ENCODE peak calls at places on chromosome 2, in four cellular contexts. One of them, this sample, is unnamed. For H3K27me3 and H3K36me3, the result is how much of the 10 kb centered on the place peaks cover.

GRCh38 chr2:232816656-232817055 is 40.3 kb upstream of the KCNJ13 start:
- DNase-seq in pancreas: no peak
- DNase-seq in endodermal cell: no peak
- DNase-seq in cardiac muscle cell: no peak
- DNase-seq in this sample: no peak

GRCh38 chr2:20227894-20228505 is 3.1 kb upstream of the SDC1 start:
- DNase-seq in pancreas: no peak
- DNase-seq in cardiac muscle cell: no peak
- DNase-seq in endodermal cell: peak
- DNase-seq in this sample: peak

GRCh38 chr2:52960891-52961290 is 806.7 kb upstream of the CHAC2 start:
- DNase-seq in endodermal cell: no peak
- DNase-seq in pancreas: no peak
- DNase-seq in cardiac muscle cell: no peak
- DNase-seq in this sample: no peak

GRCh38 chr2:102615620-102616436 is 3.5 kb upstream of the SLC9A2 start:
- DNase-seq in pancreas: no peak
- DNase-seq in endodermal cell: peak
- DNase-seq in cardiac muscle cell: peak
- DNase-seq in this sample: peak

GRCh38 chr2:224072541-224073188 is 33.6 kb upstream of the SERPINE2 start:
- DNase-seq in pancreas: no peak
- DNase-seq in cardiac muscle cell: no peak
- DNase-seq in endodermal cell: no peak
- DNase-seq in this sample: no peak

GRCh38 chr2:227822416-227823003 is 8.9 kb downstream of the CCL20 start:
- DNase-seq in pancreas: no peak
- DNase-seq in cardiac muscle cell: no peak
- DNase-seq in endodermal cell: no peak
- DNase-seq in this sample: no peak

GRCh38 chr2:36137612-36138011 is 218.0 kb upstream of the CRIM1 start:
- DNase-seq in endodermal cell: no peak
- DNase-seq in pancreas: no peak
- DNase-seq in cardiac muscle cell: no peak
- DNase-seq in this sample: no peak

GRCh38 chr2:114108819-114109416 is 219.0 kb downstream of the ACTR3 start:
- DNase-seq in endodermal cell: peak
- DNase-seq in pancreas: no peak
- DNase-seq in cardiac muscle cell: peak
- DNase-seq in this sample: peak

GRCh38 chr2:101720732-101721131 is 23.2 kb downstream of the MAP4K4 start:
- DNase-seq in cardiac muscle cell: no peak
- DNase-seq in pancreas: no peak
- DNase-seq in endodermal cell: no peak
- DNase-seq in this sample: no peak

GRCh38 chr2:206062724-206063123 is 23.2 kb downstream of the INO80D start:
- DNase-seq in cardiac muscle cell: no peak
- DNase-seq in endodermal cell: no peak
- DNase-seq in pancreas: no peak
- DNase-seq in this sample: peak

GRCh38 chr2:27291865-27292264 is 9.6 kb downstream of the TRIM54 start:
- DNase-seq in cardiac muscle cell: peak
- DNase-seq in pancreas: no peak
- DNase-seq in endodermal cell: peak
- DNase-seq in this sample: peak

GRCh38 chr2:2260691-2261268 is 70.3 kb downstream of the MYT1L start:
- DNase-seq in pancreas: no peak
- DNase-seq in cardiac muscle cell: no peak
- DNase-seq in endodermal cell: no peak
- DNase-seq in this sample: peak

GRCh38 chr2:47897191-47897955 is 8.9 kb downstream of the FBXO11 start:
- DNase-seq in pancreas: no peak
- DNase-seq in endodermal cell: no peak
- DNase-seq in cardiac muscle cell: no peak
- DNase-seq in this sample: no peak

GRCh38 chr2:133143649-133144048 is 424.6 kb downstream of the NCKAP5 start:
- DNase-seq in pancreas: peak
- DNase-seq in endodermal cell: no peak
- DNase-seq in cardiac muscle cell: no peak
- DNase-seq in this sample: no peak

GRCh38 chr2:180742809-180743208 is 237.6 kb upstream of the UBE2E3 start:
- DNase-seq in pancreas: no peak
- DNase-seq in cardiac muscle cell: no peak
- DNase-seq in endodermal cell: no peak
- DNase-seq in this sample: no peak

GRCh38 chr2:219527472-219527871 is 13.2 kb downstream of the ASIC4 start:
- DNase-seq in endodermal cell: no peak
- DNase-seq in cardiac muscle cell: no peak
- DNase-seq in pancreas: no peak
- DNase-seq in this sample: no peak

GRCh38 chr2:219526320-219527075 is 12.2 kb downstream of the ASIC4 start:
- DNase-seq in pancreas: no peak
- DNase-seq in endodermal cell: no peak
- DNase-seq in cardiac muscle cell: no peak
- DNase-seq in this sample: no peak

GRCh38 chr2:219524817-219525216 is 10.5 kb downstream of the ASIC4 start:
- DNase-seq in endodermal cell: no peak
- DNase-seq in pancreas: no peak
- DNase-seq in cardiac muscle cell: no peak
- DNase-seq in this sample: no peak

GRCh38 chr2:219525533-219526232 is 11.4 kb downstream of the ASIC4 start:
- DNase-seq in pancreas: no peak
- DNase-seq in cardiac muscle cell: peak
- DNase-seq in endodermal cell: peak
- DNase-seq in this sample: peak

DNA sequence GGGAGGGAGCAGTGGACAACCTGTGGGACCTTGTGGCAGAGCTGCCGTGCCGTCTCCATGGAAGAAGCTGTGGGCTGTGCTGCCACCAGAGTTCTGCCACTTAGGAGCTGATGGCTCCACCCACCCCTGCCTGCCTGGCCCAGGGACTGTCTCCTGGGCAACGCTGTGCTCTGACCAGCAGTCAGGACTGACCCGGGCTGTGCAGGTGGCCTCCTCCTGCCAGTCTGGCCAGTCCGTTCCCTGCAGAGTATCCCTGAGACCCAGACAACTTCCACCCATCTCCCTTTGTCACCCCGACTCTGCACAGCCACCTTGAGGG is 12.8 kb downstream of the ASIC4 start:
- DNase-seq in pancreas: peak
- DNase-seq in endodermal cell: no peak
- DNase-seq in cardiac muscle cell: peak
- DNase-seq in this sample: no peak
- H3K4me3 ChIP-seq in pancreas: no peak
- H3K4me3 ChIP-seq in endodermal cell: no peak
- H3K4me3 ChIP-seq in cardiac muscle cell: no peak
- H3K4me3 ChIP-seq in this sample: no peak

DNA sequence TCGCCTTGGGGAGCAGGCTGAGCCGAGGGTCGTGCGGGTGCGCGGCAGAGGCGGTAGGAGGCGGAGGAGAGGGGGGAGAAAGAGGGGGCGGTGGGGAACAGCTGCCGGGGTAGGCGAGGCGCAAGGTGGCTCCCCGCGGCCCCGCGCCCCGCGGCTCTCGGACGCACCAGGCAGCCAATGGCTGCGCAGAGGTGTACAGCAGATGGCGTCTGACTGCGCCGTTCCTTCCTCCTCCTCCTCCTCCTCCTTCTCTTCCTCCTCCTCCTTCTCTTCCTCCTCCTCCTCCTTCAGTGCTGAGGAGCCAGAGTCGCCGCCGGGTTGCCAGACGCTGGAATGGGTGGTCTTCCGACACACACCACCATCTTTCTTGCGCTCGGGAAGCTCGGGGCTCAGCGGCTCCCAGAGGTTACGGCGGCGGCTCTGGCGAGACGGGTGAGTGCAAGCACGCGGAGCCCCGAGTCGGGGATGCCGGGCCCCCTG is at the start of gene THSD7B:
- DNase-seq in cardiac muscle cell: no peak
- DNase-seq in endodermal cell: peak
- DNase-seq in pancreas: no peak
- DNase-seq in this sample: peak
- H3K27me3 ChIP-seq in cardiac muscle cell: half or more
- H3K27me3 ChIP-seq in endodermal cell: half or more
- H3K27me3 ChIP-seq in pancreas: under half
- H3K27me3 ChIP-seq in this sample: half or more

DNA sequence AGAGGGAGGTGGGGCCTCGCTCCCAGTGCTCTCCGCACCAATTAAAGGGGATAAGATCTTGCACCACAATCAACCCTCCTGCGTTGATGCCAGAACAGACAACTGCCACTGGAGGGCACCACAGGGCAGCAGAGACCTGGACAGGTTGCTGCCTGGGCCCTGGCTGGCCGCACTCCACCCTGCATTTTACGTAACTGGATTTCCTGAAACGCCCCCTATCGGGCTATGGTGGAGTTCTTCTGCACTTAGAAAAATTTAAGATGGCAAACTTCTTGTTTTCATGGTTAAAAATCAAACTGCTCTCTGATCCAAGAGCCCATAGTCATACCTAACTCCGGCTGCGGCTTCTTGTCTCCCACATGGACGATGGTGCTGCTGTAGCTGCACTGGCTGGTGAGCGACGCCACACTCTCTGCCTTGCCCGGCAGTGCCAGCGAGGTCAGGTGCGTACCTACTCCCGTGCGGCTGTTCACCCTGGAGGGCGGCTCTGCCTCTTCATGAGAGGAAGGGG is 16.8 kb upstream of the HES6 start:
- DNase-seq in pancreas: peak
- DNase-seq in cardiac muscle cell: peak
- DNase-seq in endodermal cell: peak
- DNase-seq in this sample: peak
- H3K36me3 ChIP-seq in pancreas: under half
- H3K36me3 ChIP-seq in cardiac muscle cell: under half
- H3K36me3 ChIP-seq in endodermal cell: half or more
- H3K36me3 ChIP-seq in this sample: under half

GRCh38 chr2:29444150-29444549 is 328.9 kb downstream of the CLIP4 start:
- DNase-seq in cardiac muscle cell: no peak
- DNase-seq in endodermal cell: no peak
- DNase-seq in pancreas: no peak
- DNase-seq in this sample: no peak
- H3K4me3 ChIP-seq in cardiac muscle cell: no peak
- H3K4me3 ChIP-seq in endodermal cell: no peak
- H3K4me3 ChIP-seq in pancreas: no peak
- H3K4me3 ChIP-seq in this sample: no peak

GRCh38 chr2:218859994-218860831 is 608 bp downstream of the WNT6 start:
- DNase-seq in cardiac muscle cell: no peak
- DNase-seq in endodermal cell: no peak
- DNase-seq in pancreas: no peak
- DNase-seq in this sample: peak
- H3K27me3 ChIP-seq in cardiac muscle cell: half or more
- H3K27me3 ChIP-seq in endodermal cell: half or more
- H3K27me3 ChIP-seq in pancreas: under half
- H3K27me3 ChIP-seq in this sample: half or more

GRCh38 chr2:187493877-187494568 is 46.0 kb upstream of the CALCRL start:
- DNase-seq in endodermal cell: no peak
- DNase-seq in pancreas: no peak
- DNase-seq in cardiac muscle cell: no peak
- DNase-seq in this sample: no peak

GRCh38 chr2:187500585-187501359 is 52.7 kb upstream of the CALCRL start:
- DNase-seq in endodermal cell: peak
- DNase-seq in pancreas: no peak
- DNase-seq in cardiac muscle cell: peak
- DNase-seq in this sample: peak

GRCh38 chr2:187499941-187500532 is 52.0 kb upstream of the CALCRL start:
- DNase-seq in pancreas: peak
- DNase-seq in cardiac muscle cell: peak
- DNase-seq in endodermal cell: peak
- DNase-seq in this sample: peak

GRCh38 chr2:187497140-187497539 is 49.1 kb upstream of the CALCRL start:
- DNase-seq in cardiac muscle cell: no peak
- DNase-seq in pancreas: no peak
- DNase-seq in endodermal cell: no peak
- DNase-seq in this sample: no peak

DNA sequence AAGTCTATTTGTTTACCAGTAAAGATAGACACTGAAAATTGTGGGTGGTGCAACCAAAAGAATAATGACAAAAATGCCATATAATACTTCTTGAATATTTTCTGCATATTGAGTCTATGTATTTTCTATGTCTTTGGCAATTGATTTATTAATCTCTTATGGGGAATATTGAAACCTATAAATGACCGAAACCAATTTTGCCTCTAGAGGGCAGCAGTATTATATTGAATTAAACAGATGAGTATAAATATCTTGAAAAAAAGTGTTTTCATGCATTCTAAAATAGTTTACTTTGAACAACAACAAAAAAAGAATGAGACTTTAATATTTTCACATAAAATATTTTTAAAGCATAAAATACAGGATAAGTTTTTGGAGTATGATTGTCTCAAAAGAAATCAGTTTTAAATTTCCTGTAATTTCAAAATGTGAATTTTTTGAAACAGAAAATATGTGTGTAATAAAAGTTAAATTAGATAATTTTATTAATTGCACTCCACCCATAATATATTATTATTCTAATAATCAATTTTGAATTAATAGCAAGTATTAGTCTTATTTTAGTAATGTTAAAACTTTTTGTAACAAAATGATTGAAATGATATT is 49.9 kb upstream of the CALCRL start:
- DNase-seq in endodermal cell: no peak
- DNase-seq in pancreas: no peak
- DNase-seq in cardiac muscle cell: peak
- DNase-seq in this sample: no peak
- H3K36me3 ChIP-seq in endodermal cell: under half
- H3K36me3 ChIP-seq in pancreas: under half
- H3K36me3 ChIP-seq in cardiac muscle cell: under half
- H3K36me3 ChIP-seq in this sample: under half

GRCh38 chr2:61664190-61664589 is 126.0 kb upstream of the XPO1 start:
- DNase-seq in endodermal cell: no peak
- DNase-seq in pancreas: no peak
- DNase-seq in cardiac muscle cell: no peak
- DNase-seq in this sample: no peak
- H3K4me3 ChIP-seq in endodermal cell: no peak
- H3K4me3 ChIP-seq in pancreas: no peak
- H3K4me3 ChIP-seq in cardiac muscle cell: no peak
- H3K4me3 ChIP-seq in this sample: no peak

This sample was measured in H7.